ENCODE peak calls at places on chromosomes 4 and X, in eight cellular contexts. H is Ammon's horn; U is lower lobe of right lung; W is RWPE1; M is fibroblast of pulmonary artery; T is HCT116; S is posterior cingulate gyrus; O is activated CD4-positive, alpha-beta T cell treated with anti-CD3 and anti-CD28 coated beads, Interleukin-2, amount 10 ng/mL, durations not matched to agents 7 days and 5 days. D is an unnamed sample.

GRCh38 chr4:81221303-81222081 is 6.5 kb upstream of the PRKG2 start:
- DNase-seq in H (no peak), U (no peak), W (no peak), M (peak; percentile 45), T (no peak), S (no peak), O (no peak), D (no peak)

GRCh38 chr4:106450249-106450648 is 81.7 kb upstream of the GIMD1 start:
- DNase-seq in H (no peak), U (no peak), W (no peak), M (peak; percentile 6), T (no peak), S (no peak), O (no peak), D (no peak)

GRCh38 chr4:148926861-148927260 is 484.6 kb upstream of the NR3C2 start:
- DNase-seq in H (no peak), U (no peak), W (peak; percentile 15), M (peak; percentile 4), T (no peak), S (peak; percentile 37), O (no peak), D (no peak)

GRCh38 chrX:46574337-46574940 is 874 bp downstream of the CHST7 start:
- DNase-seq in H (no peak), U (peak; percentile 54), W (no peak), M (no peak), T (no peak), S (peak; percentile 67), O (peak; percentile 30), D (no peak)

GRCh38 chr4:132297346-132297745 is 851.7 kb upstream of the PCDH10 start:
- DNase-seq in H (no peak), U (no peak), W (no peak), M (peak; percentile 31), T (no peak), S (no peak), O (no peak), D (no peak)

GRCh38 chrX:63514575-63514967 is 163.4 kb upstream of the SPIN4 start:
- DNase-seq in H (no peak), U (no peak), W (no peak), M (peak; percentile 11), T (no peak), S (no peak), O (no peak), D (no peak)

GRCh38 chr4:113844369-113844768 is 82.8 kb upstream of the CAMK2D start:
- DNase-seq in H (no peak), U (no peak), W (no peak), M (no peak), T (no peak), S (no peak), O (no peak), D (no peak)

GRCh38 chr4:147006229-147006628 is 60.6 kb upstream of the TTC29 start:
- DNase-seq in H (no peak), U (no peak), W (no peak), M (no peak), T (no peak), S (no peak), O (no peak), D (no peak)

GRCh38 chrX:153888344-153888743 is 2.4 kb upstream of the L1CAM start:
- DNase-seq in H (no peak), U (no peak), W (no peak), M (no peak), T (no peak), S (peak; percentile 16), O (no peak), D (no peak)

D was measured in A549.